ENCODE peak calls at places on chromosomes 4 and X, in seven cellular contexts. O, F, A, W, N, I and D are unnamed samples.

GRCh38 chr4:105572296-105572695 is 19.9 kb downstream of the ARHGEF38 start:
- DNase-seq in O (no peak), F (no peak), A (no peak), W (no peak), N (no peak), I (no peak), D (no peak)

GRCh38 chr4:177308842-177309524 is 691 bp upstream of the NEIL3 start:
- DNase-seq in O (no peak), F (no peak), A (no peak), W (no peak), N (no peak), I (no peak), D (no peak)

GRCh38 chr4:57220734-57221133 is 110.5 kb upstream of the IGFBP7 start:
- DNase-seq in O (no peak), F (no peak), A (no peak), W (no peak), N (no peak), I (no peak), D (no peak)

GRCh38 chrX:48919360-48919821 is 567 bp upstream of the PIM2 start:
- DNase-seq in O (no peak), F (no peak), A (no peak), W (no peak), N (no peak), I (no peak), D (no peak)

GRCh38 chr4:21554036-21554435 is 394.5 kb downstream of the KCNIP4 start:
- DNase-seq in O (no peak), F (no peak), A (no peak), W (no peak), N (no peak), I (no peak), D (no peak)

GRCh38 chr4:80192937-80193336 is 4.4 kb upstream of the PRDM8 start:
- DNase-seq in O (peak), F (no peak), A (no peak), W (no peak), N (no peak), I (no peak), D (no peak)

GRCh38 chr4:8287606-8288280 is 18.2 kb downstream of the HTRA3 start:
- DNase-seq in O (no peak), F (no peak), A (no peak), W (peak), N (no peak), I (no peak), D (no peak)

GRCh38 chr4:142129473-142129872 is 493.1 kb downstream of the IL15 start:
- DNase-seq in O (no peak), F (no peak), A (no peak), W (no peak), N (no peak), I (no peak), D (no peak)

GRCh38 chr4:55549888-55550287 is 3.2 kb upstream of the CLOCK start:
- DNase-seq in O (no peak), F (no peak), A (no peak), W (no peak), N (no peak), I (no peak), D (no peak)

GRCh38 chr4:16767861-16768260 is 130.6 kb downstream of the LDB2 start:
- DNase-seq in O (no peak), F (no peak), A (no peak), W (no peak), N (no peak), I (no peak), D (no peak)

GRCh38 chr4:94641702-94642560 is 115.8 kb upstream of the BMPR1B start:
- DNase-seq in O (no peak), F (no peak), A (no peak), W (no peak), N (no peak), I (no peak), D (peak)

GRCh38 chr4:74114234-74114633 is 15.2 kb upstream of the CXCL2 start:
- DNase-seq in O (no peak), F (no peak), A (no peak), W (no peak), N (no peak), I (no peak), D (no peak)

GRCh38 chr4:165788686-165789463 is 84.2 kb upstream of the TLL1 start:
- DNase-seq in O (no peak), F (no peak), A (no peak), W (no peak), N (no peak), I (no peak), D (no peak)

GRCh38 chrX:107673933-107674479 is 45.7 kb downstream of the PRPS1 start:
- DNase-seq in O (peak), F (no peak), A (peak), W (peak), N (peak), I (peak), D (no peak)

GRCh38 chr4:168612435-168613139 is 115.7 kb downstream of the PALLD start:
- DNase-seq in O (no peak), F (no peak), A (no peak), W (no peak), N (no peak), I (no peak), D (no peak)

GRCh38 chr4:118373614-118374255 is 20.9 kb upstream of the PRSS12 start:
- DNase-seq in O (no peak), F (no peak), A (no peak), W (no peak), N (no peak), I (no peak), D (no peak)

GRCh38 chr4:15694431-15694830 is 8.4 kb upstream of the BST1 start:
- DNase-seq in O (no peak), F (no peak), A (no peak), W (no peak), N (no peak), I (no peak), D (no peak)

GRCh38 chr4:153371835-153372234 is 27.3 kb downstream of the MND1 start:
- DNase-seq in O (no peak), F (no peak), A (no peak), W (no peak), N (no peak), I (no peak), D (no peak)

GRCh38 chr4:75844151-75844662 is 58.0 kb downstream of the PPEF2 start:
- DNase-seq in O (no peak), F (no peak), A (no peak), W (no peak), N (no peak), I (no peak), D (peak)

GRCh38 chrX:133776072-133776471 is 209.3 kb downstream of the GPC3 start:
- DNase-seq in O (no peak), F (no peak), A (no peak), W (no peak), N (peak), I (peak), D (no peak)

GRCh38 chrX:38052096-38052495 is 45.7 kb downstream of the SYTL5 start:
- DNase-seq in O (no peak), F (no peak), A (no peak), W (no peak), N (no peak), I (no peak), D (no peak)

GRCh38 chr4:123939621-123940020 is 543.0 kb downstream of the SPRY1 start:
- DNase-seq in O (no peak), F (no peak), A (no peak), W (no peak), N (no peak), I (no peak), D (peak)

GRCh38 chr4:120704529-120704928 is 218.0 kb downstream of the PRDM5 start:
- DNase-seq in O (no peak), F (no peak), A (no peak), W (no peak), N (no peak), I (no peak), D (no peak)

GRCh38 chrX:110182362-110182761 is 135.5 kb downstream of the AMMECR1 start:
- DNase-seq in O (no peak), F (no peak), A (no peak), W (no peak), N (no peak), I (no peak), D (no peak)

GRCh38 chr4:6372649-6373525 is 99.5 kb downstream of the PPP2R2C start:
- DNase-seq in O (no peak), F (peak), A (peak), W (no peak), N (no peak), I (no peak), D (peak)

GRCh38 chr4:119136541-119136940 is 909 bp downstream of the MYOZ2 start:
- DNase-seq in O (no peak), F (no peak), A (no peak), W (no peak), N (no peak), I (no peak), D (no peak)

GRCh38 chr4:123284166-123284565 is 112.4 kb upstream of the SPRY1 start:
- DNase-seq in O (no peak), F (no peak), A (no peak), W (no peak), N (no peak), I (no peak), D (no peak)

GRCh38 chrX:8144925-8145324 is 26.1 kb downstream of the VCX2 start:
- DNase-seq in O (no peak), F (no peak), A (no peak), W (no peak), N (no peak), I (no peak), D (no peak)

GRCh38 chr4:118680808-118681207 is 4.4 kb upstream of the METTL14 start:
- DNase-seq in O (no peak), F (no peak), A (no peak), W (no peak), N (no peak), I (no peak), D (no peak)

GRCh38 chrX:76183289-76184057 is 10.6 kb downstream of the PBDC1 start:
- DNase-seq in O (no peak), F (no peak), A (no peak), W (no peak), N (no peak), I (no peak), D (no peak)

GRCh38 chr4:75490155-75490554 is 24.0 kb downstream of the RCHY1 start:
- DNase-seq in O (no peak), F (no peak), A (no peak), W (no peak), N (no peak), I (no peak), D (no peak)

GRCh38 chrX:70988425-70988824 is 57.5 kb upstream of the SLC7A3 start:
- DNase-seq in O (no peak), F (no peak), A (no peak), W (no peak), N (no peak), I (no peak), D (no peak)

GRCh38 chr4:25775166-25775565 is 87.6 kb downstream of the SEL1L3 start:
- DNase-seq in O (no peak), F (no peak), A (no peak), W (no peak), N (no peak), I (no peak), D (no peak)

GRCh38 chr4:10092481-10093272 is 23.9 kb downstream of the WDR1 start:
- DNase-seq in O (no peak), F (no peak), A (no peak), W (no peak), N (no peak), I (no peak), D (no peak)

GRCh38 chr4:72567036-72567435 is 2.0 kb downstream of the ADAMTS3 start:
- DNase-seq in O (no peak), F (no peak), A (no peak), W (no peak), N (no peak), I (no peak), D (no peak)

GRCh38 chr4:72571337-72571736 is 2.3 kb upstream of the ADAMTS3 start:
- DNase-seq in O (no peak), F (no peak), A (no peak), W (no peak), N (no peak), I (no peak), D (no peak)

GRCh38 chr4:72567821-72568620 is 1.0 kb downstream of the ADAMTS3 start:
- DNase-seq in O (peak), F (peak), A (peak), W (peak), N (peak), I (peak), D (peak)

GRCh38 chr4:72569719-72570235 is 756 bp upstream of the ADAMTS3 start:
- DNase-seq in O (no peak), F (no peak), A (no peak), W (no peak), N (no peak), I (no peak), D (no peak)

DNA sequence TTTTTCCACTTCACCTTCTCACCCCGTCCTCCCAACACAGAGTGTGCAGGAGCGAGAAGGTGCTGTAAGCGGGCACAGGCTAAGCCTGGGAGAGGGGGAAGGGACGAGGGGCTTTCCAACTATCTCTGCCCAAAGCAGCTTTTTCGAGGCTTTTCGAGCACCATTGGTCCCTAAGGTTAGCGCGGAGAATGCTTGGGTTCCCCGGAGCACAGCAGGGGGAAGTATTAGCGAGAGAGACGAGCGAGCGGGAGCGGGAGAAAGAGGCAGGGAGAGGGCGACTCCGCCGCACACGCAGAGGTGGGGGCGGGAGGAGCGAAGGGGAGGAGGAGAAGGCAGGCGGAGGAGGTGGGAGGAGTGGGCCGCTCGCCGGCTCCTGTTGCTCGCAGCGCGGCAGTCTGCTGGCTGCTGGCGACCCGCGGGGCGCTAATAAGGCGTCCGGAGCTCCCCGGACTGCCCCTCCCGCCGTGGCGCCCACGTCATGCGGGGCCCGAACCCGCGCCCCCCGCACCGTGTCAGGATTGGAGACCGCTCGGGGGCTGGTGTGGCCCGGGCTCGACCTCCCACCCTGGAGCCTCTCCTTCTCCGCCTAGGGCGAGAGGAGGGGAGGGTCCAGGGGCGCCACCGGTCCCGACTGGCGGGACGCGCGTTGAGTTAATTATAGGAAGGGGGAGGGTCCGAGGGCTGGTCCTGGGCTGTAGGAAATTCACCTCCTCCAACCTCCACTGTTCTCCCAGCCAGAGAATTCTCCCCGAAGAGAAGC is at the start of gene ADAMTS3:
- DNase-seq in O (peak), F (peak), A (peak), W (peak), N (peak), I (peak), D (no peak)
- TF ChIP-seq POLR2A in O (no peak), F (no peak), A (no peak), W (no peak), N (no peak), I (no peak), D (no peak)

GRCh38 chr4:127783026-127783769 is 1.1 kb downstream of the HSPA4L start:
- DNase-seq in O (peak), F (peak), A (no peak), W (peak), N (peak), I (peak), D (peak)
- TF ChIP-seq POLR2A in O (no peak), F (peak), A (no peak), W (no peak), N (peak), I (no peak), D (no peak)

GRCh38 chr4:145734051-145734450 is 54.1 kb downstream of the C4orf51 start:
- DNase-seq in O (no peak), F (no peak), A (no peak), W (no peak), N (no peak), I (no peak), D (no peak)

GRCh38 chr4:145735777-145736176 is 55.8 kb downstream of the C4orf51 start:
- DNase-seq in O (no peak), F (no peak), A (no peak), W (no peak), N (no peak), I (no peak), D (no peak)

GRCh38 chr4:145735330-145735638 is 55.3 kb downstream of the C4orf51 start:
- DNase-seq in O (no peak), F (no peak), A (no peak), W (no peak), N (peak), I (no peak), D (peak)

GRCh38 chr4:145732895-145733880 is 53.2 kb downstream of the C4orf51 start:
- DNase-seq in O (peak), F (peak), A (peak), W (peak), N (peak), I (peak), D (peak)

GRCh38 chr4:145734576-145735329 is 54.8 kb downstream of the C4orf51 start:
- DNase-seq in O (peak), F (no peak), A (no peak), W (peak), N (peak), I (peak), D (peak)
- TF ChIP-seq POLR2A in O (no peak), F (no peak), A (no peak), W (no peak), N (peak), I (no peak), D (peak)

GRCh38 chrX:11757729-11758399 is at the start of gene MSL3:
- DNase-seq in O (no peak), F (peak), A (peak), W (peak), N (peak), I (peak), D (peak)
- TF ChIP-seq POLR2A in O (no peak), F (no peak), A (no peak), W (no peak), N (peak), I (no peak), D (peak)

GRCh38 chrX:39251995-39252394 is 450.7 kb downstream of the MID1IP1 start:
- DNase-seq in O (no peak), F (no peak), A (no peak), W (no peak), N (no peak), I (no peak), D (no peak)
- TF ChIP-seq POLR2A in O (no peak), F (no peak), A (no peak), W (no peak), N (no peak), I (no peak), D (no peak)

GRCh38 chr4:88075336-88075735 is 67.9 kb downstream of the PKD2 start:
- DNase-seq in O (no peak), F (no peak), A (no peak), W (no peak), N (no peak), I (no peak), D (no peak)

GRCh38 chr4:88080626-88081025 is 73.2 kb downstream of the PKD2 start:
- DNase-seq in O (no peak), F (no peak), A (no peak), W (no peak), N (no peak), I (no peak), D (no peak)

GRCh38 chr4:88078592-88078991 is 71.2 kb downstream of the PKD2 start:
- DNase-seq in O (no peak), F (no peak), A (no peak), W (no peak), N (no peak), I (no peak), D (no peak)

GRCh38 chr4:88077911-88078310 is 70.5 kb downstream of the PKD2 start:
- DNase-seq in O (no peak), F (no peak), A (no peak), W (no peak), N (no peak), I (no peak), D (no peak)
- TF ChIP-seq POLR2A in O (no peak), F (no peak), A (no peak), W (no peak), N (no peak), I (no peak), D (no peak)

DNA sequence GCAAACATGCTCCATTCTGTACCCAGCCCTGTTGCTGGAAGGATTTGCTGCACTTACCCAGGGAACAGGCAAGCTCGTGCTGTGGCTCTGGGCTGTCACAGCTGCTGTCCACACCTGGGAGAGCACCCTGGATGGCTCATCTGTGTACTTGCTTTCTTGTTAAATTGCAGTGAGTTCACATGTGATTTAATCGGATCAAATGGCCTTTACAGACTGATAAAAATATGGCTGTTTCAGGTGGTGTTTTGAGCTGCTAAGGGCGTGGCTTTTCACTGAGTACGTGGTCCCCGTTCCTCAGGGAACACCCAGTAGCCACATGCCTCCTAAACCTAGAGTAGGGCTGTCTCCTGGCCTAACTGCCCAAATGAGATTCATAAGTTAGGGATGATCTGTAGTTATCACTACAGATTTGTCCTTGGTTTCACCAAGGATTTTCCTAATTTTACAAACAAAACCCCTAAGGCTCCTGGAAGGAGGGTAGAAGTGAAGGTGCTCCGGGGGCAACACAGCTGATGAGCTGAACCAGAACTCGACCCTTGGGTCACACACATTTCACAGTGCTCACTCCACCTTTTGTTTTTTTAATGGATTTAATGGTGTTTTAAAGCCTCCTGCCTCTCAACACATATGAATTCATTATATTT is 13.7 kb downstream of the KLKB1 start:
- DNase-seq in O (no peak), F (no peak), A (no peak), W (no peak), N (no peak), I (no peak), D (no peak)
- TF ChIP-seq POLR2A in O (no peak), F (no peak), A (no peak), W (no peak), N (no peak), I (no peak), D (no peak)

GRCh38 chr4:114019276-114019971 is 40.0 kb upstream of the ARSJ start:
- DNase-seq in O (no peak), F (no peak), A (no peak), W (no peak), N (no peak), I (no peak), D (no peak)

GRCh38 chr4:114012749-114013148 is 33.3 kb upstream of the ARSJ start:
- DNase-seq in O (no peak), F (no peak), A (no peak), W (no peak), N (no peak), I (no peak), D (no peak)

GRCh38 chr4:114017120-114017917 is 37.9 kb upstream of the ARSJ start:
- DNase-seq in O (no peak), F (no peak), A (no peak), W (no peak), N (no peak), I (no peak), D (no peak)

GRCh38 chr4:114019972-114020358 is 40.5 kb upstream of the ARSJ start:
- DNase-seq in O (no peak), F (no peak), A (no peak), W (no peak), N (no peak), I (no peak), D (no peak)

GRCh38 chr4:114015444-114015899 is 36.0 kb upstream of the ARSJ start:
- DNase-seq in O (no peak), F (no peak), A (no peak), W (no peak), N (no peak), I (no peak), D (peak)
- TF ChIP-seq POLR2A in O (no peak), F (no peak), A (no peak), W (no peak), N (no peak), I (no peak), D (no peak)